ENCODE peak calls at places on chromosomes 2 and 18, in seven cellular contexts. F, T, E, Z, O, Q and X are unnamed samples. For H3K4me1, the result is how much of the 10 kb centered on the place peaks cover.

GRCh38 chr2:152247337-152247695 is 71.8 kb upstream of the STAM2 start:
- DNase-seq in Z (no peak), E (no peak), T (no peak), F (no peak), O (no peak), Q (no peak), X (no peak)

GRCh38 chr2:113390133-113390849 is 47.2 kb upstream of the ZNG1B start:
- DNase-seq in F (peak), Q (peak), E (peak), O (peak), Z (peak), T (no peak), X (peak)

GRCh38 chr2:62216616-62217015 is 20.7 kb downstream of the B3GNT2 start:
- DNase-seq in O (no peak), Q (no peak), E (no peak), Z (no peak), T (no peak), F (no peak), X (no peak)

GRCh38 chr2:24579053-24579803 is 88.2 kb downstream of the NCOA1 start:
- DNase-seq in Z (peak), F (no peak), T (no peak), E (no peak), O (no peak), Q (no peak), X (no peak)

GRCh38 chr2:85434677-85435076 is 16.2 kb downstream of the SH2D6 start:
- DNase-seq in E (no peak), Z (no peak), F (no peak), Q (no peak), T (no peak), O (no peak), X (no peak)

GRCh38 chr2:206693399-206694137 is 24.6 kb downstream of the DYTN start:
- DNase-seq in T (no peak), Z (peak), F (peak), O (peak), Q (peak), E (peak), X (peak)

GRCh38 chr18:58044370-58045264 is 591 bp downstream of the NEDD4L start:
- DNase-seq in Z (peak), E (peak), Q (no peak), T (peak), F (peak), O (peak), X (peak)

GRCh38 chr2:23376075-23376474 is 8.9 kb upstream of the KLHL29 start:
- DNase-seq in F (no peak), O (no peak), T (no peak), Q (no peak), E (no peak), Z (no peak), X (no peak)

GRCh38 chr18:66749030-66749429 is 145.1 kb upstream of the CDH19 start:
- DNase-seq in T (no peak), O (no peak), F (no peak), Q (no peak), Z (no peak), E (no peak), X (no peak)

GRCh38 chr2:65265090-65266045 is 37.7 kb downstream of the ACTR2 start:
- DNase-seq in Q (peak), F (peak), T (no peak), Z (peak), O (peak), E (peak), X (no peak)

GRCh38 chr2:44937688-44938240 is 3.7 kb upstream of the SIX3 start:
- DNase-seq in T (no peak), O (peak), F (no peak), E (no peak), Z (no peak), Q (no peak), X (peak)

GRCh38 chr2:120743657-120744056 is 8.0 kb downstream of the GLI2 start:
- DNase-seq in Z (no peak), F (no peak), Q (no peak), E (no peak), O (no peak), T (no peak), X (no peak)
- H3K4me1 ChIP-seq in Z (under half), F (under half), Q (under half), E (under half), O (under half), T (under half), X (under half)

GRCh38 chr18:35618289-35618688 is 36.7 kb downstream of the GALNT1 start:
- DNase-seq in Z (no peak), E (no peak), T (no peak), O (no peak), F (no peak), Q (no peak), X (no peak)
- H3K4me1 ChIP-seq in Z (under half), E (under half), T (under half), O (under half), F (under half), Q (under half), X (under half)

DNA sequence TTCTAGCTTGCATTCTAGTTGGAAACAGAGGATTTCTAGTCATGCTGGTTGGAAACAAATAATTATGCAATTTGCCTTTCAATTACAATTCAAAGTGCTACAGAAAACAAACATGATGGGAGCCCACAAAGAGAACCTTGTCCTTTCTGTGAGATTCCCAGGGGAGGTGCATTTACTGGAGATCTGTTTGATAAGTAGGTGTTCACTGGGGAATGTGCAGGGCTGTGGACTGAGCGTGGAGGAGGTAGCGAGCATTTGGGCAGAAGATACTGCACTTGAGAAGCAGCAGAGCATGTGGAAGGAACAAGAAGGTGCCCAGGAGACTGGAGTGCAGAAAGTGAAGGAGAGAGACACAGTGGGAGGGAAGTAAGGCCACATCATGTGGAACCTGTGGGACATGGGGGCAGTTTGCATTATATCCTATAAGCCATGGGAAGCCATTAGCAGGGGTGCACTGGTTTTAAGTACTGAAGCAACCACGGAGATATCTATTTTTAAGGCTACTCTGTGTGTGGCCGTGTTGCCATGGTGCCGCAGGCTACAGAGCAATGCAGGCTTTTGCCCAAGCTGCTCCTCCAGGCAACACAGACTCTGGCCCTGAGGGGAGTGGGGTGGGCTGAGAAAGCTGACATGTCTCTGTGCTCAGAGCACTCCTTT is 154.0 kb downstream of the ANTXR1 start:
- DNase-seq in E (no peak), T (no peak), F (no peak), Q (no peak), O (no peak), Z (no peak), X (no peak)
- H3K4me1 ChIP-seq in E (under half), T (half or more), F (half or more), Q (under half), O (under half), Z (under half), X (under half)

GRCh38 chr18:9400197-9400596 is 65.6 kb downstream of the TWSG1 start:
- DNase-seq in O (no peak), Q (no peak), F (no peak), Z (no peak), T (no peak), E (no peak), X (no peak)
- H3K4me1 ChIP-seq in O (under half), Q (under half), F (under half), Z (under half), T (under half), E (under half), X (under half)

DNA sequence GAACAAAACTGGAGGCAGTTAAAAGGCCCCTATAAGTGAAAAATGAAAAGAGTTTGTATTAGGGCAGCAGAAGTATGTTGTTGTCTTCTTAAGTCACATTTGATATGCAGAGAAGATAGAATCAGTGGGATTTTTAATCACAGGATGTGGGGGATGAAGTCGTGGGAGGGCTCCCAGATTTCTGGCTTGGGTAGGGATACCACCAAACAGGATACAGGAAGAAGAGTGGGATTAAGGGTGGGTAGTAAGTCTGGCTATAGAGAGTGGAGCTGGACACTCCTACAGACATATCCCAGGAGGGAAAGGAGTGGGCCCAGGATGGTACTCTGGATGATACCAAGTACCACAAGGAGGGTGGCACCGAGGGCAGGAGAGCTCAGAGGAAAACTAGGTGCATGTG is 99.3 kb downstream of the GAREM1 start:
- DNase-seq in Q (no peak), E (no peak), T (no peak), O (no peak), F (no peak), Z (no peak), X (no peak)
- H3K4me1 ChIP-seq in Q (under half), E (under half), T (under half), O (under half), F (under half), Z (under half), X (under half)

DNA sequence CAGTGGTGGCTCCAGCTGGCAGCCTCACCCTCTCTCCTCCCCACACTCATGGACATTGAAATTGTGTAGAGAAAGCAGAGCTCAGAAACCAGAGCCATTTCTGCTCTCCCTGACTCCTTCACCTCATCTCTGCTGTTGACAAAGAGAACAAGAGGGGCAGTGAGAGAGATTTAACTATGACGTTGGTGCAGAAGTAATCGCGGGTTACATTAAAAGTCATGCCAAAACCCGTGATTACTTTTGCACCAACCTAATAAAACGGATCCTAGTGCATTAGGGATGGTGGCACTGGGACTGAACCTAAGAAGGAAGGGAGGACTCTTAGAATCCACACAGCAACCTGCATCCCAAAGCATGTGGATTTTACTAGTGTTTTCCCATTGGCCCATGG is 113.3 kb upstream of the CDC42EP3 start:
- DNase-seq in T (no peak), F (no peak), Q (no peak), E (no peak), Z (no peak), O (no peak), X (no peak)
- H3K4me1 ChIP-seq in T (under half), F (half or more), Q (under half), E (under half), Z (under half), O (under half), X (under half)

GRCh38 chr2:74385396-74385795 is 5.3 kb upstream of the DCTN1 start:
- DNase-seq in Q (no peak), Z (no peak), T (no peak), E (no peak), F (no peak), O (no peak), X (no peak)
- H3K4me1 ChIP-seq in Q (under half), Z (under half), T (half or more), E (under half), F (under half), O (under half), X (under half)

DNA sequence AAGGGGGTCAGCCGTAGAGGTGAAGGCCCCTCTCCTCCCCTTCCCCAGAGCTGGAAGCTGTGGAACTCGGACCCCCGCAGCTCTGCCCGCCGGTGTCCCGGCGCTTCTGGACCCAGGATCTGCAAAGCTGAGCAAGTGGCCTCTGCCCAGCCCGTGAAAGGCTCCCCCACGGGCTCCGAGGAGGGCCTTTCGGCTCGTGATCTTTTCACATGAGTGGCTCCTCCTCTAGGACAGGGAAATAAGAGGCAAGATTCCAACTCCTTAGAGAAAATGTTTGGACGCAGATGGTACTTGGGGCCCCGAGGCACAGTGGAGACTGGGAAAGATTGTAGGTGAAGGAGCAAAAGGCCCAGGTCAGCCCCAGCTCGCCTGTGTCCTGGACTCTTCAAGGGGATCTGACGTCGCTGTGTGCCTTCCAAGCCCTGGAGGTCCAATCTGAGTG is 48.2 kb upstream of the SP3 start:
- DNase-seq in Z (no peak), F (no peak), Q (no peak), E (no peak), T (peak), O (no peak), X (no peak)
- H3K4me1 ChIP-seq in Z (under half), F (under half), Q (under half), E (under half), T (under half), O (under half), X (under half)

GRCh38 chr2:101768480-101769077 is 71.1 kb downstream of the MAP4K4 start:
- DNase-seq in Q (no peak), E (no peak), Z (peak), O (no peak), T (no peak), F (no peak), X (peak)
- H3K4me1 ChIP-seq in Q (under half), E (under half), Z (under half), O (under half), T (half or more), F (half or more), X (half or more)